ENCODE peak calls at places on chromosomes 7 and 10, in eight cellular contexts. D is BJ, W is endothelial cell, L is A549, V is bronchial epithelial cell, Y is tibial artery, E is astrocyte of the spinal cord, T is HCT116. Z is an unnamed sample.

GRCh38 chr7:110531186-110531585 is 559.7 kb upstream of the LRRN3 start:
- DNase-seq in D (no peak), W (no peak), L (no peak), V (peak), Y (no peak), E (peak), T (no peak), Z (no peak)

GRCh38 chr7:138481447-138482380 is 21.7 kb downstream of the TRIM24 start:
- DNase-seq in D (no peak), W (no peak), L (no peak), V (no peak), Y (no peak), E (no peak), T (no peak), Z (no peak)

GRCh38 chr10:81820418-81820817 is 54.6 kb upstream of the NRG3 start:
- DNase-seq in D (no peak), W (no peak), L (peak), V (peak), Y (no peak), E (no peak), T (no peak), Z (no peak)

GRCh38 chr10:62050941-62051433 is 149.5 kb downstream of the ARID5B start:
- DNase-seq in D (peak), W (no peak), L (peak), V (peak), Y (peak), E (peak), T (peak), Z (no peak)

GRCh38 chr7:107560898-107561516 is 2.7 kb downstream of the COG5 start:
- DNase-seq in D (no peak), W (no peak), L (no peak), V (peak), Y (no peak), E (no peak), T (no peak), Z (no peak)

GRCh38 chr7:130960208-130960988 is 226.4 kb upstream of the KLF14 start:
- DNase-seq in D (peak), W (no peak), L (peak), V (peak), Y (no peak), E (peak), T (peak), Z (no peak)

GRCh38 chr10:131141645-131142445 is 169.7 kb downstream of the TCERG1L start:
- DNase-seq in D (no peak), W (no peak), L (no peak), V (no peak), Y (no peak), E (no peak), T (no peak), Z (no peak)

GRCh38 chr7:145848691-145849090 is 267.9 kb upstream of the CNTNAP2 start:
- DNase-seq in D (no peak), W (no peak), L (peak), V (no peak), Y (no peak), E (no peak), T (no peak), Z (no peak)

GRCh38 chr7:41130021-41130420 is 572.9 kb downstream of the INHBA start:
- DNase-seq in D (no peak), W (no peak), L (no peak), V (no peak), Y (no peak), E (no peak), T (no peak), Z (no peak)

GRCh38 chr7:24214670-24215069 is 69.3 kb upstream of the NPY start:
- DNase-seq in D (no peak), W (no peak), L (no peak), V (no peak), Y (no peak), E (no peak), T (no peak), Z (no peak)

GRCh38 chr7:7203813-7204575 is 21.6 kb downstream of the C1GALT1 start:
- DNase-seq in D (no peak), W (no peak), L (no peak), V (no peak), Y (no peak), E (no peak), T (no peak), Z (no peak)

GRCh38 chr7:1516586-1517251 is 12.5 kb upstream of the INTS1 start:
- DNase-seq in D (no peak), W (no peak), L (peak), V (no peak), Y (no peak), E (no peak), T (no peak), Z (no peak)

GRCh38 chr7:87204933-87205332 is 14.6 kb downstream of the TMEM243 start:
- DNase-seq in D (no peak), W (no peak), L (peak), V (no peak), Y (no peak), E (no peak), T (no peak), Z (no peak)

GRCh38 chr10:100129424-100129823 is 47.8 kb upstream of the CPN1 start:
- DNase-seq in D (no peak), W (peak), L (no peak), V (no peak), Y (no peak), E (no peak), T (no peak), Z (no peak)

GRCh38 chr10:7583626-7584025 is 83.1 kb downstream of the ITIH5 start:
- DNase-seq in D (no peak), W (no peak), L (no peak), V (no peak), Y (no peak), E (no peak), T (no peak), Z (no peak)

GRCh38 chr7:33722383-33723096 is 182.8 kb upstream of the BMPER start:
- DNase-seq in D (no peak), W (no peak), L (peak), V (peak), Y (no peak), E (peak), T (peak), Z (no peak)

GRCh38 chr7:38102486-38102885 is 75.6 kb upstream of the STARD3NL start:
- DNase-seq in D (peak), W (no peak), L (no peak), V (no peak), Y (no peak), E (peak), T (no peak), Z (no peak)

GRCh38 chr10:15625261-15625660 is 94.5 kb downstream of the ITGA8 start:
- DNase-seq in D (no peak), W (no peak), L (no peak), V (no peak), Y (no peak), E (peak), T (no peak), Z (no peak)

GRCh38 chr10:107631876-107632275 is 467.4 kb upstream of the SORCS1 start:
- DNase-seq in D (no peak), W (no peak), L (no peak), V (peak), Y (no peak), E (no peak), T (no peak), Z (no peak)

GRCh38 chr10:48811461-48811860 is 126.8 kb downstream of the WDFY4 start:
- DNase-seq in D (no peak), W (no peak), L (no peak), V (peak), Y (no peak), E (no peak), T (no peak), Z (no peak)

GRCh38 chr7:83005410-83005809 is 157.3 kb downstream of the PCLO start:
- DNase-seq in D (no peak), W (no peak), L (peak), V (peak), Y (no peak), E (peak), T (peak), Z (no peak)

GRCh38 chr7:84231157-84231556 is 36.6 kb upstream of the SEMA3A start:
- DNase-seq in D (peak), W (no peak), L (no peak), V (peak), Y (no peak), E (peak), T (no peak), Z (no peak)

GRCh38 chr10:47405829-47406547 is 21.9 kb upstream of the ZNF488 start:
- DNase-seq in D (no peak), W (no peak), L (peak), V (peak), Y (no peak), E (no peak), T (no peak), Z (peak)

GRCh38 chr10:74176380-74177139 is 25.5 kb downstream of the ADK start:
- DNase-seq in D (peak), W (peak), L (peak), V (peak), Y (peak), E (peak), T (peak), Z (peak)

GRCh38 chr7:2069472-2069860 is 163.3 kb downstream of the MAD1L1 start:
- DNase-seq in D (no peak), W (no peak), L (no peak), V (no peak), Y (no peak), E (peak), T (no peak), Z (no peak)

GRCh38 chr10:125605167-125605566 is 77.8 kb downstream of the TEX36 start:
- DNase-seq in D (no peak), W (no peak), L (no peak), V (no peak), Y (no peak), E (no peak), T (no peak), Z (no peak)

DNA sequence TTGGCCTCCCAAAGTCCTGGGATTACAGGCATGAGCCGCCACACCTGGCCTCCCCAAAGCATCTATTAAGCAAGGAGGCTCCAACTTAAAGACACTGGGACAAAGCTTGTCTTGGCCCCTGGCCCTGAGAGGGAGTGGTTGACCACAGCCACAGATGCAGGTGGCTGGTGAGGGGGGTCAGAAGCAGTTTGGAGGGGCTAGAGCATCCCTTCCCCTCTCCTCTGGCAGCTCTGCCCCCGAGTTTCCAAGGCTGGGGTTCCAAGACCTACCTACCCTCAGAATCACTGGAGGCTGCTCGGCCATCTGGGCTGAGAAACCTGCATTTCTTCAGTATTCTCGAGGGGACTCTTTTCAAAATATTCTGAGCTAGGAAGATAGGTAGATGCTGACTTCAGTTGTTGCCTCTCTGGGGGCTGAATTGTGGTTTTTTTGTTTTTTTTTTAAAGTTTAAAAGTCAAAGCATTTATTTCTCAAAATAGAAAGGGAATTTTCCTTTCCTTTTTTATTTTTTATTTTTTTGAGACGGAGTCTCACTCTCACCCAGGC is 32.6 kb downstream of the DDIT4 start:
- DNase-seq in D (no peak), W (no peak), L (no peak), V (no peak), Y (no peak), E (no peak), T (no peak), Z (no peak)
- TF ChIP-seq CTCF in D (no peak), W (no peak), L (no peak), V (no peak), Y (no peak), E (no peak), T (no peak), Z (no peak)

GRCh38 chr10:110498982-110499795 is 1.5 kb downstream of the DUSP5 start:
- DNase-seq in D (no peak), W (peak), L (peak), V (peak), Y (no peak), E (peak), T (no peak), Z (no peak)

GRCh38 chr10:110496553-110497437 is 912 bp upstream of the DUSP5 start:
- DNase-seq in D (no peak), W (no peak), L (no peak), V (no peak), Y (no peak), E (no peak), T (no peak), Z (no peak)

GRCh38 chr10:110499796-110500514 is 2.2 kb downstream of the DUSP5 start:
- DNase-seq in D (no peak), W (no peak), L (peak), V (no peak), Y (no peak), E (no peak), T (no peak), Z (no peak)

GRCh38 chr10:110497438-110498086 is at the start of gene DUSP5:
- DNase-seq in D (no peak), W (peak), L (peak), V (peak), Y (peak), E (peak), T (peak), Z (peak)

GRCh38 chr10:110498087-110498981 is 627 bp downstream of the DUSP5 start:
- DNase-seq in D (no peak), W (peak), L (peak), V (no peak), Y (peak), E (peak), T (no peak), Z (peak)
- TF ChIP-seq CTCF in D (no peak), W (no peak), L (no peak), V (no peak), Y (no peak), E (no peak), T (no peak), Z (no peak)

DNA sequence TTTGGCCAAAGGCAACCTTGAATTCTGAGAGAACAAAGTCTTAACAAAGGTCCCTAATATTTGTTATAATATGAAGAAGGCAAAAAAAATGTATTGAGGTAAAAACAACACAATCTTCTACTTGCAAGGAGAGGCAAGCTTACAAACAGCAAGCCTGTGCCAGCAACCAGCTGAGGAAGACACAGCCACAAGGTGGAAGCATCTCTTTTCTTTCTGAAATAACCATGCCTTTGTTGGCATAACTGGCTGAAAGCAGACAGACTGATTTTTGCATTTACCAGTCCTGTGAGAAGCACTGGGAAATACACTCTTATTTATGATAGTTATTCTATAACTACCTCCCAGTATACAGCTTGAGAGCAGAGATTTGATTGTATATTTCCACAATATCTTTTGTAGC is 292.0 kb downstream of the PHTF2 start:
- DNase-seq in D (no peak), W (no peak), L (peak), V (peak), Y (no peak), E (no peak), T (no peak), Z (no peak)
- TF ChIP-seq CTCF in D (peak), W (no peak), L (no peak), V (peak), Y (no peak), E (peak), T (no peak), Z (no peak)

DNA sequence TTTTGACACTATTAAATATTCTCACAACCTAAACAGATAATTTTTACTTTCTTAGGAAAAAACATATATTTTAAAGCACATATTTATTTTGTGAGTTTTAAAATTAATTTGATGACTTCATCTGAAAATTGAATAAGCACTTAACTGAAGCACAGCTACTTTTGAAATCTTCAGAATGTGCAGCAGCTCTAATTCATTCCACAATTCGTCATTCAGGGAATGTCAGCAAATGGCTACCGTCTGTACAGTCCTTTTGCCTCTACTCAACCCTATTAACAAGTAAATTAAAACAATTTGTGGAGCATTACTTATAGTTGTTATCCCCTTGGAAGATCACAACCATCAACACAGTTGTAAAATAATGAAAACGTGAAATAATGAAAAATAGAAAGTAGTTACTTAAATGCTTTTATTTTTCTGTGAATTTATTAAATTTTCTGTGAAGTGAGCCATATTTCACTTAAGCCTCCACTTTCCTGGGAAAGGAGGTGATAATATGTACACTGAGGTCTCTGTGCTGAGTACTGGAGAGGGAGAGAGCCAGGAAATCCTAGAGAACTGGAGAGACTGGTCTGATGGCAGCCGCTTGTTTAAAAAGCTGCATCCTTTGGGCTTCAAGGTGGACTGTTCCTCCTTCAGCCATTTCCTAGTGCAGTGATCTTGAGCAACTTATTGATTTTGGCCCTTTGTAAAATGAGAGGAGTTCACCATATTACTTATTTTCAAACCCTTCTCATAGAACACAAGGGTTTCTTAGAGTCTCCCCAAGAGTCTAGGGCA is 70.6 kb downstream of the REEP3 start:
- DNase-seq in D (no peak), W (no peak), L (no peak), V (no peak), Y (no peak), E (no peak), T (no peak), Z (no peak)
- TF ChIP-seq CTCF in D (no peak), W (no peak), L (no peak), V (no peak), Y (no peak), E (no peak), T (no peak), Z (no peak)